ENCODE peak calls at places on chromosomes 5 and 9, in four cellular contexts. H is type B pancreatic cell; L is amygdala; F is CD8-positive, alpha-beta T cell. Q is an unnamed sample.

GRCh38 chr5:110077147-110077546 is 387.4 kb downstream of the MAN2A1 start:
- DNase-seq in H (no peak), L (no peak), F (no peak), Q (no peak)

GRCh38 chr5:139251695-139252288 is 41.7 kb upstream of the MATR3 start:
- DNase-seq in H (no peak), L (no peak), F (no peak), Q (no peak)

GRCh38 chr5:170076707-170077106 is 29.0 kb upstream of the FOXI1 start:
- DNase-seq in H (no peak), L (no peak), F (no peak), Q (no peak)

GRCh38 chr5:122707796-122708195 is 67.1 kb upstream of the SNX2 start:
- DNase-seq in H (no peak), L (no peak), F (no peak), Q (no peak)

GRCh38 chr9:134423757-134424156 is 97.5 kb downstream of the RXRA start:
- DNase-seq in H (no peak), L (no peak), F (no peak), Q (no peak)

GRCh38 chr5:54705994-54706616 is 188.5 kb downstream of the SNX18 start:
- DNase-seq in H (no peak), L (no peak), F (no peak), Q (no peak)

GRCh38 chr9:7174884-7175283 is 417.1 kb downstream of the KDM4C start:
- DNase-seq in H (no peak), L (no peak), F (no peak), Q (no peak)

GRCh38 chr9:24044576-24044975 is 218.5 kb upstream of the ELAVL2 start:
- DNase-seq in H (no peak), L (no peak), F (no peak), Q (no peak)

GRCh38 chr9:26292943-26293342 is 599.7 kb downstream of the CAAP1 start:
- DNase-seq in H (no peak), L (no peak), F (no peak), Q (no peak)

GRCh38 chr5:136004436-136004835 is 24.4 kb upstream of the TGFBI start:
- DNase-seq in H (no peak), L (no peak), F (no peak), Q (no peak)

GRCh38 chr9:111514967-111515366 is 10.0 kb upstream of the ZNF483 start:
- DNase-seq in H (no peak), L (no peak), F (no peak), Q (no peak)

GRCh38 chr5:125835293-125836172 is 587.7 kb upstream of the GRAMD2B start:
- DNase-seq in H (no peak), L (no peak), F (no peak), Q (no peak)

GRCh38 chr5:73280821-73281746 is 108.1 kb downstream of the TMEM174 start:
- DNase-seq in H (no peak), L (no peak), F (no peak), Q (no peak)